ENCODE peak calls at places on chromosomes 12 and 14, in six cellular contexts. N, P, J, F, T and Y are unnamed samples.

GRCh38 chr12:99053599-99054362 is 408.7 kb downstream of the APAF1 start:
- DNase-seq in N (no peak), P (no peak), J (no peak), F (no peak), T (no peak), Y (no peak)

GRCh38 chr12:53066594-53066978 is 12.6 kb downstream of the SPRYD3 start:
- DNase-seq in N (no peak), P (peak; percentile 5), J (no peak), F (no peak), T (no peak), Y (no peak)

GRCh38 chr14:51079085-51079484 is 15.8 kb downstream of the TRIM9 start:
- DNase-seq in N (no peak), P (no peak), J (no peak), F (no peak), T (no peak), Y (no peak)

GRCh38 chr14:101029668-101030290 is 126.3 kb upstream of the RTL1 start:
- DNase-seq in N (no peak), P (no peak), J (no peak), F (no peak), T (no peak), Y (no peak)

GRCh38 chr14:103450423-103450822 is 65.2 kb downstream of the MARK3 start:
- DNase-seq in N (no peak), P (no peak), J (no peak), F (no peak), T (no peak), Y (no peak)

GRCh38 chr14:38022775-38023174 is 184.9 kb upstream of the SSTR1 start:
- DNase-seq in N (no peak), P (no peak), J (no peak), F (no peak), T (no peak), Y (no peak)

GRCh38 chr12:123115409-123116111 is 35.3 kb downstream of the PITPNM2 start:
- DNase-seq in N (no peak), P (no peak), J (peak; percentile 8), F (no peak), T (no peak), Y (no peak)

GRCh38 chr12:87820524-87821194 is 208.5 kb downstream of the C12orf50 start:
- DNase-seq in N (no peak), P (no peak), J (no peak), F (no peak), T (no peak), Y (no peak)

GRCh38 chr14:57244103-57244502 is 24.6 kb downstream of the EXOC5 start:
- DNase-seq in N (no peak), P (no peak), J (no peak), F (no peak), T (no peak), Y (no peak)

GRCh38 chr12:47071241-47071852 is 8.1 kb upstream of the PCED1B start:
- DNase-seq in N (peak; percentile 6), P (peak; percentile 22), J (no peak), F (peak; percentile 58), T (no peak), Y (peak; percentile 82)

GRCh38 chr14:98953544-98954346 is 318.3 kb downstream of the BCL11B start:
- DNase-seq in N (no peak), P (no peak), J (no peak), F (no peak), T (no peak), Y (no peak)

GRCh38 chr14:71400821-71401447 is 493.7 kb downstream of the PCNX1 start:
- DNase-seq in N (no peak), P (no peak), J (peak; percentile 40), F (no peak), T (no peak), Y (no peak)

GRCh38 chr12:82746668-82747067 is 60.0 kb downstream of the TMTC2 start:
- DNase-seq in N (no peak), P (no peak), J (no peak), F (no peak), T (no peak), Y (no peak)
- TF ChIP-seq CREB1 in N (no peak), P (no peak), J (no peak), F (no peak), T (no peak), Y (no peak)

DNA sequence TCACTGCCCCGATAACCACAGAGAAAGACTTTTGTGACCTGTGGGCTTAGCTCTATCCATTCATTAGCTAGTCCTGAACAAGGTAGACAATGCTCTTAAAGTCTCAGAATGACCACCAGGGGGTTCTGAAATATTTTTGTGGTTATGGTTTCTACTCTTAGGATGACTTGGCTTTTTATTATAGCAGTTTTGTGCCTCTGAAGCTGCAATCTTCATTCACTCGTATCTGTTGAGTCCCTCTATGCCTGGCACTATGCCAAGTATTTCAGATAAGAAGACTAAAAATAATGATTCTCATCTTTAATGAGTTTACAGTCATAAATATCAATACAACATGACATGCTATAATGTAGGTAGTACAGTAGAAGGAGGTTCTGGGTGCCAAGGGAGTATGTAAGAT is 130.8 kb upstream of the TRHDE start:
- DNase-seq in N (peak; percentile 5), P (no peak), J (peak; percentile 31), F (peak; percentile 13), T (no peak), Y (no peak)
- TF ChIP-seq CTCF in N (no peak), P (no peak), J (peak; percentile 27), F (no peak), T (peak; percentile 4), Y (peak; percentile 48)

DNA sequence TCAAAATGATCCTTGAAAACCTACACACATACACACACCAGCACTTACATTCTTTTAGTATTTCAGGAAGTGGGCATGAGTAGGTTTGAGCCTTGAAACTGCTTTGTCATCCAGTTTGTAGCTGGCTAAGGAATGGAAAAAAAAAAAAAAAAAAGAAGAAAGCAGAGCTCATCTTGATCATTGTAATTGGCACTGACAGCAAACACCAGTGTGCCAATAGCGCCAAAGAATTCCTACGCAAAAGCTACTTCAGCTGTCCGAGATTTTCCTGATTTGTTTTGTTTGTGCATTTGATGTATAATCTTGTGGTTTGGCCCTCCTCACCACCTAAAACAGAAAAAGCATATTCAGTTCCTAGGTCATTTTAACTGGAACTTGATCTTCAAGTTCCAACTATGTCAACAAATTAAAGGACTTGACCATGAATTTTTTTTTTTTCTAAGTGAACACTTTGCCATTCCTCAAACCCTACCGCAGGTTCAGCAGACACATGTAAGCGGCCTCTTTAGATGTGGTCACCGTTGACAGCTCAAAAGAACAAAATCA is 57.3 kb downstream of the FLRT2 start:
- DNase-seq in N (no peak), P (no peak), J (no peak), F (no peak), T (no peak), Y (no peak)
- TF ChIP-seq CREB1 in N (no peak), P (no peak), J (no peak), F (no peak), T (no peak), Y (no peak)

DNA sequence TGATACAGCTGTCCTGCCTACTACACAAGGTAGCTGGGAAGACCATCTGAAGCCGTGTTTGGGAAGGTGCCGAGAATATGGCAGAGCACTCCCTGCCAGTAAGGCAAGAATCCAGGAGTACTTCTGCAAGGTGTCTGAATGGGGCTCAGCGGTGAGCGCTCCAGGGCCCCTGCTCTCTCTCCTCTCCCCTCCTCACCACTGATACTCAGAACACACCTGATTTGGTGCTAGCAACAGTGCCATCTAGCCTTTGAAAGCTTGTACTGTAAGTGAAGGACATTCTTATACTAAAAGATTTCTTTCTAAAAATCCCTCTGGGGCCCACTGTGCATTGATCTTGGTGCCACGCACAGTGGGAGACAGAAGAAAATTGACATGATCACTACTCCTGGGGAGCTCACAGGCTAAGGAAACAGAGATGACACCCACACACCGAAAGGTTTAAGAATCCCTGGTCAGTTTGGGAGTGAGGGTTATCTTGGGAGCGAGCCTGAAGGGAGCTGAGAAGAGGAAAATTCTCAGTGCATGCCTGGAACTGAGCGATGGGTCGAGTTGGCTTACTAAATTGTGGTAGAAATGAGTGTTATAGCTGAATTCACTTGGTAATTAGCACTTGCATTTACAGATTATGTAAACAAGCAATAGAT is 216.9 kb downstream of the NTF3 start:
- DNase-seq in N (peak; percentile 27), P (peak; percentile 48), J (no peak), F (peak; percentile 28), T (peak; percentile 43), Y (peak; percentile 87)
- TF ChIP-seq CTCF in N (peak; percentile 60), P (peak; percentile 34), J (peak; percentile 40), F (peak; percentile 35), T (peak; percentile 76), Y (peak; percentile 65)

GRCh38 chr14:80958258-80958657 is 2.8 kb downstream of the TSHR start:
- DNase-seq in N (no peak), P (no peak), J (no peak), F (no peak), T (no peak), Y (no peak)

GRCh38 chr14:80956922-80957321 is 1.5 kb downstream of the TSHR start:
- DNase-seq in N (no peak), P (no peak), J (no peak), F (no peak), T (no peak), Y (no peak)

GRCh38 chr14:80955434-80955939 is at the start of gene TSHR:
- DNase-seq in N (no peak), P (peak; percentile 35), J (no peak), F (no peak), T (no peak), Y (peak; percentile 58)

GRCh38 chr14:80956105-80956504 is 684 bp downstream of the TSHR start:
- DNase-seq in N (no peak), P (no peak), J (no peak), F (no peak), T (no peak), Y (no peak)

GRCh38 chr14:80959448-80960006 is 4.1 kb downstream of the TSHR start:
- DNase-seq in N (no peak), P (no peak), J (peak; percentile 91), F (no peak), T (no peak), Y (no peak)
- TF ChIP-seq CREB1 in N (no peak), P (no peak), J (peak; percentile 28), F (no peak), T (no peak), Y (no peak)

GRCh38 chr14:75292886-75293285 is 14.3 kb downstream of the FOS start:
- DNase-seq in N (no peak), P (no peak), J (no peak), F (no peak), T (no peak), Y (no peak)

GRCh38 chr14:75293920-75294648 is 15.5 kb downstream of the FOS start:
- DNase-seq in N (peak; percentile 91), P (peak; percentile 95), J (no peak), F (peak; percentile 92), T (no peak), Y (peak; percentile 98)

GRCh38 chr14:75295491-75296338 is 17.1 kb downstream of the FOS start:
- DNase-seq in N (no peak), P (peak; percentile 90), J (no peak), F (peak; percentile 82), T (no peak), Y (peak; percentile 95)

GRCh38 chr14:75295061-75295461 is 16.4 kb downstream of the FOS start:
- DNase-seq in N (no peak), P (peak; percentile 50), J (no peak), F (peak; percentile 67), T (no peak), Y (peak; percentile 68)

GRCh38 chr14:75294649-75295033 is 16.0 kb downstream of the FOS start:
- DNase-seq in N (no peak), P (peak; percentile 32), J (no peak), F (no peak), T (no peak), Y (peak; percentile 62)
- TF ChIP-seq CTCF in N (peak; percentile 12), P (no peak), J (peak; percentile 23), F (no peak), T (no peak), Y (no peak)

GRCh38 chr12:79482323-79482722 is 208.4 kb downstream of the PAWR start:
- DNase-seq in N (no peak), P (no peak), J (no peak), F (no peak), T (no peak), Y (peak; percentile 51)
- TF ChIP-seq CREB1 in N (no peak), P (no peak), J (no peak), F (no peak), T (no peak), Y (no peak)